ENCODE peak calls at places on chromosome 3, in six cellular contexts. B, U, N, A, C and P are unnamed samples.

GRCh38 chr3:99741588-99741987 is 76.1 kb upstream of the CMSS1 start:
- DNase-seq in B (no peak), A (no peak), C (no peak), U (no peak), N (no peak), P (no peak)

GRCh38 chr3:97131476-97131875 is 317.1 kb downstream of the EPHA6 start:
- DNase-seq in C (no peak), B (no peak), U (no peak), A (no peak), N (no peak), P (no peak)

GRCh38 chr3:41418961-41419691 is 219.8 kb downstream of the CTNNB1 start:
- DNase-seq in C (peak; percentile 63), U (peak; percentile 4), A (no peak), N (no peak), B (no peak), P (no peak)

GRCh38 chr3:138394156-138394555 is 40.3 kb upstream of the ESYT3 start:
- DNase-seq in A (no peak), C (no peak), U (no peak), N (no peak), B (no peak), P (no peak)

GRCh38 chr3:177196473-177197040 is 725 bp downstream of the TBL1XR1 start:
- DNase-seq in A (peak; percentile 40), N (peak; percentile 28), U (peak; percentile 68), C (peak; percentile 68), B (no peak), P (peak; percentile 74)

GRCh38 chr3:59432676-59433075 is 382.9 kb upstream of the CFAP20DC start:
- DNase-seq in U (no peak), A (no peak), B (no peak), C (no peak), N (no peak), P (no peak)

GRCh38 chr3:139561959-139562676 is 22.6 kb upstream of the RBP1 start:
- DNase-seq in B (no peak), U (peak; percentile 72), N (peak; percentile 41), C (peak; percentile 89), A (peak; percentile 73), P (no peak)

GRCh38 chr3:12370758-12371157 is 81.9 kb downstream of the PPARG start:
- DNase-seq in B (no peak), U (peak; percentile 24), C (no peak), A (no peak), N (no peak), P (peak; percentile 14)

GRCh38 chr3:62154457-62155148 is 218.7 kb downstream of the FEZF2 start:
- DNase-seq in U (no peak), N (no peak), B (no peak), C (no peak), A (no peak), P (no peak)

GRCh38 chr3:62153231-62153630 is 220.1 kb downstream of the FEZF2 start:
- DNase-seq in U (no peak), A (no peak), B (no peak), C (no peak), N (no peak), P (no peak)

GRCh38 chr3:62149539-62149938 is 223.8 kb downstream of the FEZF2 start:
- DNase-seq in U (no peak), C (no peak), A (no peak), N (no peak), B (no peak), P (no peak)

GRCh38 chr3:62151591-62151990 is 221.8 kb downstream of the FEZF2 start:
- DNase-seq in C (no peak), A (no peak), U (no peak), N (no peak), B (no peak), P (no peak)

DNA sequence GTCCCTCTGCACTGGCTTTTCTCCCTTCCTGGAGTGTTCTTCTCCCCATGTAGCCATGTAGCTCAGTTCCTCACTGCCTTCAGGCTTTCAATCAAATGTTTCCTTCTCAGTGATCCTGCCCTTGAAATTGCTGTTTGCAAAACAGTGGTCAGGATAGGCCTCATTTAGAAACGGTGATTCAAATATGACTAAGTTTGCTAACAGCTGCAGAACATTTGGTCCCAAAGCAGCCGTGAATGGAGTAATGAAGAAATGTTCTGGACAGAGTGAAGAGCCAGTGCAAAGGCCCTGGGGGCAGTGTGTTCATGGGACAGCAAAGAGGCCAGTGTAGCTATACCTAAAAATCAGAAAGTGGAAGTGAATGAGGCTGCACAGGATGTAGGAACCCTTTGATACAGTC is 223.4 kb downstream of the FEZF2 start:
- DNase-seq in C (no peak), N (no peak), B (no peak), U (no peak), A (no peak), P (no peak)
- H3K4me3 ChIP-seq in C (no peak overlapping the region), N (no peak overlapping the region), B (no peak overlapping the region), U (no peak overlapping the region), A (no peak overlapping the region), P (no peak overlapping the region)

DNA sequence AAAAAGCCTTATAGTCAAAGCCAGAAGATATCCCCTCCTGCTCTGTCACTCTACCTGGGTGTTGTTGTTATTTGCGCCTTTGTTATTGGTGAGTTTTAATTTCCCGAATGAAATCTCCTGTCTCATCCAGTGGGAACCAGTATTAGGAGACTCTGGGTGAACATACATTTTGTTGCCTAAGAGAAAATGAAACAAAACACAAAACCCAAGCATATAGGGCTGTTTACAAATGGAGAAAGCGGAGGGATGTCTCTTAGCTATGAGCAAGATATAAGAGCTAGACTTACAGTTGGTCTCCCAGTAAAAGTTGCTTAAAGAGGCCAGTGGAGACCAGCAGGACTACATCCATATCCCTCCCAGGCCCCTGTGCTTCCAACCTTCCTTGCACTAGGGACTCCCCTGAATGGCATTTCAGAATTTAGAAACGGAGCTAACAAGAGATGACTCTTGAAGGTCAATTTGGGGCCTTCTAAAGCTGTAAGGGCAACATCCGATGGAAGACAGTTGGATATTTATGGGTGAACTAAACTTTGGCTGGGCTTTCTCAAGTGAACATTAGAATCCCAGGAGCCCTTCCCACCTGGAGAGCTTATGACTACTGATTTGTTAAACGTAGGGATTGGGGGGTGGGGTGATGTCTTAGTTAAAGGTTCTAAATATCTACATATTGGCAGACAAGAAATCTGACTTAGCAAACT is 2.7 kb downstream of the EOMES start:
- DNase-seq in N (no peak), C (no peak), U (no peak), B (no peak), A (no peak), P (no peak)
- H3K27me3 ChIP-seq in N (peaks cover 85% of the 10 kb centered on the region), C (peaks cover 12% of the 10 kb centered on the region), U (peaks cover 100% of the 10 kb centered on the region), B (peaks cover 100% of the 10 kb centered on the region), A (no peaks in the 10 kb centered on the region), P (peaks cover 97% of the 10 kb centered on the region)

DNA sequence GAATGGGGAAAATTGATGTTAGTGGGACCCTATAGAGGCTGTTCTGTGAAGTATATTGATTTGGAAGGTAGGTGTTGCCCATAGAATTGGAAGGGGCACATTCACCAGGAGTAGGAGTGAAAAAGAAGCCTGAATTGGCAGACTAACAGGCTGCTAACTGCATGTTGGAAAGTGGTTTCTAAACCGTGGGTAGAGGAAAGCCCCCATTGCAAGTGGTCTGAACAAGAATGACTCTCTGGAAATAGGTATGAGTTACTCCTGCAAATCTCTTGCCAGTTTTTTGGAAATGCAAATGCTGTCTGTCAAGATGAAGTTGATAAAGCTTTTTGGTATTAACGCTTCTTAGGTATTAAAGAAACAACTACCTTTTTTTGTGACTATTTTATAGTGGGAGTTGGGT is 3.5 kb downstream of the UBE2E1 start:
- DNase-seq in B (no peak), A (no peak), C (no peak), U (no peak), N (no peak), P (no peak)
- H3K4me1 ChIP-seq in B (peaks cover 69% of the 10 kb centered on the region), A (peaks cover 23% of the 10 kb centered on the region), C (peaks cover 10% of the 10 kb centered on the region), U (peaks cover 49% of the 10 kb centered on the region), N (peaks cover 42% of the 10 kb centered on the region), P (peaks cover 27% of the 10 kb centered on the region)

GRCh38 chr3:66904816-66905543 is 93.1 kb upstream of the KBTBD8 start:
- DNase-seq in A (no peak), C (no peak), U (no peak), N (no peak), B (no peak), P (peak; percentile 23)
- H3K4me3 ChIP-seq in A (no peak overlapping the region), C (no peak overlapping the region), U (no peak overlapping the region), N (no peak overlapping the region), B (no peak overlapping the region), P (no peak overlapping the region)

GRCh38 chr3:185823280-185824044 is 1.4 kb downstream of the IGF2BP2 start:
- DNase-seq in A (peak; percentile 40), U (peak; percentile 73), C (peak; percentile 79), N (peak; percentile 61), B (peak; percentile 40), P (peak; percentile 61)

GRCh38 chr3:185820973-185821758 is 3.7 kb downstream of the IGF2BP2 start:
- DNase-seq in B (no peak), N (no peak), C (no peak), A (no peak), U (peak; percentile 34), P (peak; percentile 81)

GRCh38 chr3:185822221-185822956 is 2.5 kb downstream of the IGF2BP2 start:
- DNase-seq in U (no peak), A (no peak), N (no peak), B (no peak), C (no peak), P (peak; percentile 18)

GRCh38 chr3:185824051-185824466 is 783 bp downstream of the IGF2BP2 start:
- DNase-seq in U (peak; percentile 65), C (peak; percentile 80), B (no peak), N (peak; percentile 36), A (peak; percentile 11), P (peak; percentile 41)

DNA sequence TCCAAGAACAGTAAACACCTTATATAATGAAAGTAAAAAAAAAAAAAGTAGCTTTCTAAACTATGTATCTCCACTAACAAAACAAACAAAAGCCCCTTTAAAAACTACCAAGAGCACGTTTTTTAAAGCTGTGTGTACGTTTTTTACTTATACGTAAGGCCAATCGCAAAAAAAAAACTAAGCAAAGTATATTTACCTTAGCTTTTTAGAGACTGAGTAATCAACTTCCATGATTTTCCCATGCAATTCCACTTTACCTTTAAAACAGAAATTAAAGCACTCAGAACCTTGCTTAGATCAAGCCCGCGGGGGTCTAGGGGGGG is 1.9 kb downstream of the IGF2BP2 start:
- DNase-seq in A (no peak), N (no peak), U (no peak), B (no peak), C (no peak), P (no peak)
- H3K27me3 ChIP-seq in A (no peaks in the 10 kb centered on the region), N (no peaks in the 10 kb centered on the region), U (no peaks in the 10 kb centered on the region), B (peaks cover 38% of the 10 kb centered on the region), C (no peaks in the 10 kb centered on the region), P (no peaks in the 10 kb centered on the region)

DNA sequence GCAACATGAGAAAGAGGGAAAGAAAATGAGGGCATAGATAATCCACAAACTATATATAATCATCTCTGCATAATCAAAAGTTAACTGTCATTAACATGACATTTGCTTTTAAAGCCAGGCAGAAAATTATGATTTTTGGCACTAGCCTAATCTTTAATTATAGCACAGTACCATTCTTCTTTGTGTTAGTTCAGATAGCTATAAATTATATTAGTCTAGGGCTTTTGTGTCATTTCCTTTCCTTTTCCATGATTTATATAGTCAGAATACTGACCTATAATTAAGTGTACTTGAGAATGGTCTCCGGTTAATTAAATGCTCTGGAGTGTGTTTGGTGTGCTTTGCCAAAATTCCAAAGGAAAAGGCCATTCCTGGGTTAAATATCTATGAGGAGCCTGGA is 441.9 kb upstream of the THRB start:
- DNase-seq in N (no peak), U (no peak), A (no peak), B (no peak), C (no peak), P (no peak)
- H3K4me1 ChIP-seq in N (no peaks in the 10 kb centered on the region), U (no peaks in the 10 kb centered on the region), A (no peaks in the 10 kb centered on the region), B (no peaks in the 10 kb centered on the region), C (peaks cover 4% of the 10 kb centered on the region), P (no peaks in the 10 kb centered on the region)

DNA sequence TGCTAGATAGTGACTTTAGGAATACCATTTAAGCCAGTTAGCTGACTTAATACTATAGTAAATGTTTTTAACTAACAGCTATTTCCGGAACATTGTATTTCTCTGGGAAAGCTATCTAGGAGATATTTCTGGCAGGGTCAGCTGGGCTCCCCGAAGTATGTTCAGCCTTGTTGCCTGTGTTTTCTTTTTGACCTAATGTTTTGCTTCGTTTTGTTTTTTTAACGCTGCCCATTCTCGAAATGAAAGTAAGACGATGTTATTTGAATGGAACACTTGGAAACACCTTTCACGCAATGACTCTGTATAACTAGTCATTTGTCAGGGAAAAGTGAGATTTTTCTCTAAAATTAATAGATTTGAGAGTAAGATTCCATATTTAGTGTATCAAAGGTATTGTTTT is 702.9 kb upstream of the NAALADL2 start:
- DNase-seq in U (no peak), N (no peak), A (no peak), B (no peak), C (no peak), P (no peak)
- H3K4me3 ChIP-seq in U (no peak overlapping the region), N (no peak overlapping the region), A (no peak overlapping the region), B (peak overlapping the region; percentile 55), C (no peak overlapping the region), P (no peak overlapping the region)